ENCODE peak calls at places on chromosomes 1 and 21, in five cellular contexts. Q, V, P, K and U are unnamed samples.

GRCh38 chr1:2204384-2205190 is 10.0 kb upstream of the FAAP20 start:
- DNase-seq in P (peak), K (peak), V (peak), Q (no peak), U (no peak)

GRCh38 chr1:87305096-87305495 is 23.6 kb upstream of the LMO4 start:
- DNase-seq in Q (no peak), K (no peak), P (no peak), V (no peak), U (no peak)

GRCh38 chr1:229671310-229671709 is 45.3 kb downstream of the URB2 start:
- DNase-seq in V (no peak), K (no peak), P (no peak), Q (no peak), U (no peak)

GRCh38 chr1:106944721-106945120 is 111.8 kb upstream of the PRMT6 start:
- DNase-seq in V (no peak), K (peak), P (peak), Q (peak), U (no peak)

GRCh38 chr1:114505148-114505561 is 5.8 kb downstream of the TRIM33 start:
- DNase-seq in P (no peak), K (no peak), Q (no peak), V (no peak), U (no peak)

GRCh38 chr1:108034396-108034795 is 69.4 kb upstream of the VAV3 start:
- DNase-seq in P (no peak), K (no peak), V (no peak), Q (no peak), U (no peak)

GRCh38 chr1:163697137-163697536 is 375.4 kb downstream of the NUF2 start:
- DNase-seq in P (no peak), V (no peak), Q (no peak), K (no peak), U (no peak)

GRCh38 chr1:230292739-230293720 is 133.1 kb downstream of the PGBD5 start:
- DNase-seq in Q (no peak), K (peak), P (no peak), V (no peak), U (no peak)

GRCh38 chr1:112797221-112797620 is 82.1 kb upstream of the PPM1J start:
- DNase-seq in P (peak), V (no peak), Q (no peak), K (no peak), U (no peak)

GRCh38 chr1:108114026-108114599 is 86.0 kb downstream of the SLC25A24 start:
- DNase-seq in Q (no peak), P (no peak), K (no peak), V (no peak), U (no peak)

GRCh38 chr1:233245191-233245765 is 50.2 kb downstream of the PCNX2 start:
- DNase-seq in P (peak), K (no peak), Q (no peak), V (no peak), U (no peak)

GRCh38 chr1:4980211-4980610 is 325.8 kb downstream of the AJAP1 start:
- DNase-seq in P (no peak), K (no peak), V (no peak), Q (no peak), U (no peak)

GRCh38 chr1:86537928-86538695 is 8.8 kb upstream of the CLCA4 start:
- DNase-seq in K (no peak), V (no peak), P (peak), Q (no peak), U (no peak)

GRCh38 chr1:87226341-87226760 is 102.3 kb upstream of the LMO4 start:
- DNase-seq in P (peak), Q (peak), K (peak), V (peak), U (peak)

GRCh38 chr1:166273618-166274017 is 106.8 kb upstream of the FAM78B start:
- DNase-seq in V (no peak), Q (no peak), P (no peak), K (no peak), U (no peak)

GRCh38 chr1:145918992-145919939 is 749 bp upstream of the PEX11B start:
- DNase-seq in K (peak), P (peak), V (no peak), Q (peak), U (no peak)

GRCh38 chr1:88698140-88698539 is 14.1 kb downstream of the PKN2 start:
- DNase-seq in P (peak), K (no peak), V (no peak), Q (no peak), U (no peak)

GRCh38 chr1:247447162-247447909 is 10.6 kb downstream of the OR2B11 start:
- DNase-seq in P (no peak), V (no peak), Q (no peak), K (no peak), U (no peak)
- H3K4me3 ChIP-seq in P (no peak), V (peak), Q (peak), K (peak), U (peak)

DNA sequence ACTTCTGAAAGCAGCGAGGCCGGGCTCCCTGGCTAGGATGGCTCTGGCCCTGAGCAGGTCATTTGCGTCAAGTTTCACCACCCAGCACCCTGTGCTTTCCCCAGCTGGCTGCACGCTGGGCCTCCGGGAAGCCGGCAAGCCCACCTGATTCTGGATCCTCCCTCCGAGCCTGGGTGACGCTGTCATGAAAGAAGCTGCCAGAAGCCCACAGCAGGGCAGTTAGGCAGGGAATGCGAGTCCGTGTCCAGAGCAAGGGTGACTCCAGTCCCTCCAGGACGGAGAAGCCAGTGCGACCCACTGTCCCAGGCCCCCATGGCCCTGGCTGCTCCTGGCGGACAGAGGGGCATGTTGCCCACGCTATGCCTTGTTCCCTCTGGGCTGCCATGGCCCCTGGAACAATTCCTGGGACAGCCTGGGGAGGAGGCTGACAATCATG is 44.4 kb upstream of the PCBP3 start:
- DNase-seq in Q (no peak), V (no peak), K (no peak), P (no peak), U (no peak)
- H3K4me3 ChIP-seq in Q (no peak), V (no peak), K (no peak), P (no peak), U (no peak)

GRCh38 chr1:198228925-198229324 is 72.1 kb downstream of the NEK7 start:
- DNase-seq in V (no peak), P (no peak), K (no peak), Q (no peak), U (no peak)
- H3K4me3 ChIP-seq in V (no peak), P (no peak), K (no peak), Q (no peak), U (no peak)

DNA sequence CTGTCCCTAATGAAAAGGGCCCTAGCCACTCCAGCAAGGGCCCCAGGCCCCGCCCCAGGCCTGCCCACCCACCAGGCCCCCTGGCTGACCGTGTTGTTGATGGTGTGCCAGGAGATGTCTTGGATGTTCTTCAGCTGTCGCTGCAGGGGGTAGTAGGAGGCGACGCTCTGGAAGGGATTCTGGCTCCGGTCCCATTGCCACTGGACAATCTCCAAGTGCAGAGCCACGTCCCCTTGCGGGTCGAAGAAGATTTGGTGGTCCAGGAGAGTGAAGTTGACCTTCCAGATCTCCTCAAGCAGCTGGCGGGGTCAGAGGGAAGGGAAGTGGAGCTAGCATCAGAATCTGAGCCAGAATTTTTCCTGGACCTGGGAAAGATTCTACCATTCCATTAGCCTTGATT is 10.2 kb downstream of the TAS1R2 start:
- DNase-seq in V (no peak), P (no peak), K (no peak), Q (no peak), U (no peak)
- H3K4me3 ChIP-seq in V (no peak), P (no peak), K (no peak), Q (no peak), U (no peak)

GRCh38 chr21:41952568-41953248 is 1.1 kb downstream of the C2CD2 start:
- DNase-seq in V (no peak), P (peak), K (peak), Q (no peak), U (no peak)
- H3K4me3 ChIP-seq in V (peak), P (peak), K (peak), Q (peak), U (peak)

GRCh38 chr1:24112381-24113169 is 640 bp upstream of the MYOM3 start:
- DNase-seq in V (peak), P (peak), Q (peak), K (peak), U (no peak)
- H3K4me3 ChIP-seq in V (peak), P (no peak), Q (peak), K (peak), U (peak)

GRCh38 chr1:109618614-109619404 is 607 bp downstream of the GNAT2 start:
- DNase-seq in K (no peak), Q (no peak), V (no peak), P (no peak), U (no peak)
- H3K4me3 ChIP-seq in K (no peak), Q (peak), V (peak), P (peak), U (peak)

GRCh38 chr1:94866178-94866822 is 46.1 kb downstream of the SLC44A3 start:
- DNase-seq in P (peak), Q (peak), K (no peak), V (no peak), U (no peak)

GRCh38 chr1:94864821-94865220 is 44.7 kb downstream of the SLC44A3 start:
- DNase-seq in V (no peak), Q (no peak), P (peak), K (peak), U (no peak)

GRCh38 chr1:94863919-94864318 is 43.8 kb downstream of the SLC44A3 start:
- DNase-seq in Q (peak), V (peak), P (peak), K (no peak), U (no peak)

GRCh38 chr1:94863297-94863911 is 43.2 kb downstream of the SLC44A3 start:
- DNase-seq in V (no peak), Q (peak), P (peak), K (no peak), U (no peak)

DNA sequence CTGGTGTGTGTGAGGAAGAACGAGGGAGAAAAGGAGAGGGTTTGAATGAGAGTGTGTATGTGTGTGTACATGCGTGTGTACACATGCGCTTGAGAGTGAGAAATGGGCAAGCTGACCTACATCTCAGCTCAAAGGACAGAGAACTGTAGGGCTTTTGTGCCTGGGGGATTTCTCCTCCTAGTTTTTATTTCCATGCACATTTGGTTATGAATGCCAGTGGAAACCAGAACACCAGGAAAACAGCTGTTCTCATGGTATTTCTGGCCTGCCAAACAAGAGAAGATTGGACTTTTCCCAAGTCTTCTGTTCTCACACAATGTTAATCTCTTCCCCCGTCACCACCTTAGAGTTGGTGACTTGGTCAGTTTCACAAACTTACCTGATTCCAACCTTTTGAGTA is 45.2 kb downstream of the SLC44A3 start:
- DNase-seq in P (peak), Q (peak), K (no peak), V (no peak), U (no peak)
- H3K4me3 ChIP-seq in P (no peak), Q (no peak), K (no peak), V (no peak), U (no peak)

GRCh38 chr1:208242829-208243521 is 1.2 kb downstream of the PLXNA2 start:
- DNase-seq in P (no peak), Q (no peak), V (no peak), K (peak), U (no peak)
- H3K4me3 ChIP-seq in P (peak), Q (peak), V (peak), K (peak), U (peak)